ENCODE peak calls at places on chromosome 10, in nine cellular contexts. One of them, this sample, is unnamed.
A peak's percentile ranks its signal among the peaks of the same experiment; 100 is the strongest.

GRCh38 chr10:23715363-23715762 is 276.5 kb downstream of the OTUD1 start:
- DNase-seq in hippocampal formation: no peak
- DNase-seq in fibroblast of pulmonary artery: no peak
- DNase-seq in T-helper 2 cell: no peak
- DNase-seq in activated T-helper 1 cell treated with Interleukin-2 at 50 U/mL for 16 hours: no peak
- DNase-seq in H54: no peak
- DNase-seq in kidney: no peak
- DNase-seq in dorsolateral prefrontal cortex: no peak
- DNase-seq in AG10803: no peak
- DNase-seq in this sample: no peak

GRCh38 chr10:101880190-101880573 is 36.6 kb upstream of the KCNIP2 start:
- DNase-seq in hippocampal formation: no peak
- DNase-seq in fibroblast of pulmonary artery: no peak
- DNase-seq in T-helper 2 cell: no peak
- DNase-seq in activated T-helper 1 cell treated with Interleukin-2 at 50 U/mL for 16 hours: no peak
- DNase-seq in H54: no peak
- DNase-seq in kidney: no peak
- DNase-seq in dorsolateral prefrontal cortex: no peak
- DNase-seq in AG10803: no peak
- DNase-seq in this sample: no peak

GRCh38 chr10:74585231-74586087 is 240.9 kb upstream of the KAT6B start:
- DNase-seq in hippocampal formation: no peak
- DNase-seq in fibroblast of pulmonary artery: no peak
- DNase-seq in T-helper 2 cell: peak; percentile 40
- DNase-seq in activated T-helper 1 cell treated with Interleukin-2 at 50 U/mL for 16 hours: no peak
- DNase-seq in H54: no peak
- DNase-seq in kidney: no peak
- DNase-seq in dorsolateral prefrontal cortex: no peak
- DNase-seq in AG10803: peak; percentile 12
- DNase-seq in this sample: peak; percentile 14

GRCh38 chr10:66795871-66796270 is 130.0 kb upstream of the LRRTM3 start:
- DNase-seq in hippocampal formation: no peak
- DNase-seq in fibroblast of pulmonary artery: no peak
- DNase-seq in T-helper 2 cell: no peak
- DNase-seq in activated T-helper 1 cell treated with Interleukin-2 at 50 U/mL for 16 hours: no peak
- DNase-seq in H54: no peak
- DNase-seq in kidney: no peak
- DNase-seq in dorsolateral prefrontal cortex: no peak
- DNase-seq in AG10803: no peak
- DNase-seq in this sample: no peak

GRCh38 chr10:132586731-132587130 is 49.1 kb downstream of the INPP5A start:
- DNase-seq in hippocampal formation: no peak
- DNase-seq in fibroblast of pulmonary artery: no peak
- DNase-seq in T-helper 2 cell: no peak
- DNase-seq in activated T-helper 1 cell treated with Interleukin-2 at 50 U/mL for 16 hours: no peak
- DNase-seq in H54: no peak
- DNase-seq in kidney: no peak
- DNase-seq in dorsolateral prefrontal cortex: no peak
- DNase-seq in AG10803: no peak
- DNase-seq in this sample: peak; percentile 37

GRCh38 chr10:60212195-60212594 is 177.5 kb downstream of the ANK3 start:
- DNase-seq in hippocampal formation: no peak
- DNase-seq in fibroblast of pulmonary artery: no peak
- DNase-seq in T-helper 2 cell: no peak
- DNase-seq in activated T-helper 1 cell treated with Interleukin-2 at 50 U/mL for 16 hours: no peak
- DNase-seq in H54: no peak
- DNase-seq in kidney: no peak
- DNase-seq in dorsolateral prefrontal cortex: no peak
- DNase-seq in AG10803: no peak
- DNase-seq in this sample: no peak

GRCh38 chr10:97320480-97321031 is 1.5 kb downstream of the FRAT1 start:
- DNase-seq in hippocampal formation: no peak
- DNase-seq in fibroblast of pulmonary artery: no peak
- DNase-seq in T-helper 2 cell: no peak
- DNase-seq in activated T-helper 1 cell treated with Interleukin-2 at 50 U/mL for 16 hours: no peak
- DNase-seq in H54: no peak
- DNase-seq in kidney: peak; percentile 76
- DNase-seq in dorsolateral prefrontal cortex: no peak
- DNase-seq in AG10803: no peak
- DNase-seq in this sample: peak; percentile 57

GRCh38 chr10:119803264-119803663 is 69.4 kb downstream of the MCMBP start:
- DNase-seq in hippocampal formation: no peak
- DNase-seq in fibroblast of pulmonary artery: peak; percentile 51
- DNase-seq in T-helper 2 cell: no peak
- DNase-seq in activated T-helper 1 cell treated with Interleukin-2 at 50 U/mL for 16 hours: no peak
- DNase-seq in H54: peak; percentile 34
- DNase-seq in kidney: no peak
- DNase-seq in dorsolateral prefrontal cortex: no peak
- DNase-seq in AG10803: peak; percentile 76
- DNase-seq in this sample: no peak

GRCh38 chr10:51007781-51008180 is 66.5 kb upstream of the PRKG1 start:
- DNase-seq in hippocampal formation: no peak
- DNase-seq in fibroblast of pulmonary artery: peak; percentile 52
- DNase-seq in T-helper 2 cell: no peak
- DNase-seq in activated T-helper 1 cell treated with Interleukin-2 at 50 U/mL for 16 hours: no peak
- DNase-seq in H54: no peak
- DNase-seq in kidney: no peak
- DNase-seq in dorsolateral prefrontal cortex: no peak
- DNase-seq in AG10803: peak; percentile 55
- DNase-seq in this sample: no peak

GRCh38 chr10:113273877-113274829 is 278.7 kb upstream of the HABP2 start:
- DNase-seq in hippocampal formation: no peak
- DNase-seq in fibroblast of pulmonary artery: no peak
- DNase-seq in T-helper 2 cell: no peak
- DNase-seq in activated T-helper 1 cell treated with Interleukin-2 at 50 U/mL for 16 hours: no peak
- DNase-seq in H54: no peak
- DNase-seq in kidney: no peak
- DNase-seq in dorsolateral prefrontal cortex: no peak
- DNase-seq in AG10803: peak; percentile 85
- DNase-seq in this sample: peak; percentile 26